ENCODE peak calls at places on chromosomes 1 and 21, in ten cellular contexts. Y, L, N, G, W, R, M, C, E and H are unnamed samples.

GRCh38 chr21:26756491-26757159 is 88.6 kb downstream of the ADAMTS1 start:
- DNase-seq in G (no peak), C (no peak), L (no peak), W (no peak), R (no peak), E (no peak), N (no peak), Y (peak), M (no peak), H (no peak)

GRCh38 chr1:211333906-211334305 is 7.3 kb downstream of the TRAF5 start:
- DNase-seq in Y (no peak), G (peak), W (no peak), R (no peak), M (no peak), C (no peak), E (no peak), N (no peak), L (peak), H (no peak)

GRCh38 chr1:10054465-10054864 is 21.7 kb downstream of the UBE4B start:
- DNase-seq in C (no peak), W (no peak), E (no peak), R (no peak), Y (no peak), N (no peak), L (no peak), M (no peak), G (no peak), H (no peak)

GRCh38 chr1:225999912-226000337 is 782 bp upstream of the SDE2 start:
- DNase-seq in M (no peak), C (no peak), G (no peak), N (no peak), Y (peak), L (no peak), E (no peak), R (no peak), W (no peak), H (no peak)

GRCh38 chr1:33255347-33256311 is 663 bp upstream of the ZNF362 start:
- DNase-seq in R (peak), M (no peak), G (peak), W (peak), E (peak), C (peak), Y (peak), N (peak), L (peak), H (peak)

GRCh38 chr1:56576880-56577858 is 2.2 kb downstream of the PLPP3 start:
- DNase-seq in R (no peak), C (peak), M (peak), N (no peak), E (no peak), G (peak), L (no peak), W (no peak), Y (peak), H (no peak)

GRCh38 chr1:161730050-161730564 is 8.8 kb downstream of the FCRLB start:
- DNase-seq in C (no peak), R (no peak), W (no peak), N (peak), Y (peak), G (no peak), L (peak), E (no peak), M (peak), H (no peak)

GRCh38 chr1:226061793-226062557 is 541 bp upstream of the H3-3A start:
- DNase-seq in E (peak), Y (peak), N (peak), W (peak), L (peak), C (peak), G (peak), M (peak), R (peak), H (peak)

GRCh38 chr1:209080170-209080781 is 503.2 kb upstream of the CAMK1G start:
- DNase-seq in W (no peak), L (peak), R (no peak), N (no peak), Y (peak), E (no peak), C (no peak), M (peak), G (no peak), H (no peak)

GRCh38 chr1:76501136-76501535 is 366.1 kb upstream of the ST6GALNAC5 start:
- DNase-seq in C (no peak), E (no peak), R (no peak), G (no peak), W (no peak), Y (no peak), N (no peak), M (no peak), L (no peak), H (no peak)

GRCh38 chr1:52862666-52863458 is 20.3 kb downstream of the ZYG11A start:
- DNase-seq in C (no peak), W (no peak), G (no peak), E (no peak), N (no peak), Y (no peak), M (no peak), R (no peak), L (no peak), H (no peak)

GRCh38 chr1:223037845-223038244 is 105.2 kb downstream of the TLR5 start:
- DNase-seq in L (no peak), R (no peak), W (no peak), M (no peak), N (no peak), E (no peak), C (no peak), Y (no peak), G (no peak), H (no peak)

GRCh38 chr1:156546267-156546666 is 26.1 kb downstream of the IQGAP3 start:
- DNase-seq in M (no peak), Y (no peak), C (no peak), E (no peak), G (no peak), N (no peak), R (no peak), L (no peak), W (no peak), H (no peak)

GRCh38 chr1:51423098-51423821 is 92.9 kb upstream of the TTC39A start:
- DNase-seq in Y (no peak), N (no peak), L (no peak), M (no peak), E (no peak), W (no peak), R (no peak), G (no peak), C (no peak), H (no peak)

GRCh38 chr1:191152776-191153175 is 675.1 kb upstream of the BRINP3 start:
- DNase-seq in G (no peak), C (no peak), R (no peak), N (no peak), E (no peak), L (no peak), M (no peak), W (no peak), Y (no peak), H (no peak)

GRCh38 chr1:41411229-41411628 is 50.0 kb downstream of the FOXO6 start:
- DNase-seq in L (no peak), E (no peak), N (no peak), C (no peak), Y (no peak), G (no peak), W (no peak), M (no peak), R (no peak), H (no peak)

GRCh38 chr1:23103001-23103879 is 65.4 kb downstream of the LUZP1 start:
- DNase-seq in E (no peak), M (no peak), Y (no peak), R (no peak), W (no peak), C (no peak), L (no peak), N (peak), G (no peak), H (no peak)

GRCh38 chr1:169588785-169589485 is 2.7 kb upstream of the F5 start:
- DNase-seq in M (no peak), Y (no peak), N (peak), R (no peak), C (no peak), E (no peak), W (no peak), L (no peak), G (no peak), H (no peak)

GRCh38 chr21:45294509-45295291 is 7.0 kb upstream of the POFUT2 start:
- DNase-seq in E (no peak), M (peak), R (peak), L (no peak), C (no peak), W (peak), N (no peak), Y (peak), G (no peak), H (peak)

GRCh38 chr1:3858231-3858981 is 1.1 kb downstream of the DFFB start:
- DNase-seq in L (peak), M (no peak), Y (peak), E (peak), G (peak), C (no peak), W (peak), R (no peak), N (no peak), H (peak)

GRCh38 chr1:205813755-205814058 is 709 bp upstream of the SLC41A1 start:
- DNase-seq in R (peak), G (no peak), E (no peak), M (no peak), W (no peak), N (no peak), C (no peak), L (no peak), Y (peak), H (no peak)